ENCODE peak calls at places on chromosome 9, in six cellular contexts. S, M, C, E, K and Y are unnamed samples.
A peak's percentile ranks its signal among the peaks of the same experiment; 100 is the strongest.

GRCh38 chr9:114117996-114118830 is 19.1 kb upstream of the KIF12 start:
- DNase-seq in M (no peak), S (no peak), K (no peak), C (no peak), E (no peak), Y (no peak)

GRCh38 chr9:79946718-79947117 is 375.0 kb downstream of the TLE4 start:
- DNase-seq in C (no peak), S (no peak), K (no peak), M (no peak), E (no peak), Y (no peak)

GRCh38 chr9:33453286-33453882 is 6.0 kb upstream of the AQP3 start:
- DNase-seq in K (no peak), C (no peak), M (no peak), S (no peak), E (no peak), Y (no peak)

GRCh38 chr9:110214090-110214489 is 6.1 kb upstream of the C9orf152 start:
- DNase-seq in M (no peak), K (no peak), E (no peak), C (no peak), S (no peak), Y (no peak)

GRCh38 chr9:97803167-97804058 is 49.6 kb upstream of the FOXE1 start:
- DNase-seq in E (peak; percentile 21), C (peak; percentile 38), S (no peak), K (peak; percentile 80), M (peak; percentile 66), Y (peak; percentile 29)

GRCh38 chr9:37999501-38000189 is 69.4 kb downstream of the SHB start:
- DNase-seq in K (no peak), S (no peak), C (no peak), E (peak; percentile 48), M (no peak), Y (peak; percentile 42)

GRCh38 chr9:80874276-80874675 is 815.1 kb downstream of the TLE1 start:
- DNase-seq in M (no peak), E (no peak), C (no peak), S (peak; percentile 61), K (no peak), Y (no peak)

GRCh38 chr9:2489838-2490314 is 131.7 kb upstream of the VLDLR start:
- DNase-seq in E (no peak), S (no peak), C (no peak), K (no peak), M (no peak), Y (no peak)

GRCh38 chr9:133115604-133116345 is 5.3 kb downstream of the RALGDS start:
- DNase-seq in M (no peak), C (peak; percentile 67), S (no peak), E (no peak), K (no peak), Y (peak; percentile 61)

GRCh38 chr9:125428515-125429467 is 167.2 kb downstream of the GAPVD1 start:
- DNase-seq in M (no peak), K (no peak), E (no peak), S (no peak), C (no peak), Y (no peak)

GRCh38 chr9:2418619-2419018 is 203.0 kb upstream of the VLDLR start:
- DNase-seq in K (no peak), C (no peak), E (no peak), S (no peak), M (no peak), Y (no peak)

GRCh38 chr9:78697653-78698052 is 400.7 kb downstream of the PSAT1 start:
- DNase-seq in K (no peak), S (no peak), E (no peak), C (no peak), M (no peak), Y (no peak)

GRCh38 chr9:682633-683508 is 158.6 kb upstream of the DMRT1 start:
- DNase-seq in E (no peak), M (no peak), C (no peak), S (no peak), K (no peak), Y (no peak)

GRCh38 chr9:136881691-136882108 is 4.6 kb upstream of the TRAF2 start:
- DNase-seq in C (no peak), M (no peak), S (no peak), K (peak; percentile 28), E (no peak), Y (no peak)

GRCh38 chr9:114570742-114571141 is 16.8 kb upstream of the ATP6V1G1 start:
- DNase-seq in E (no peak), K (no peak), S (no peak), C (no peak), M (no peak), Y (no peak)

GRCh38 chr9:79360387-79361347 is 211.1 kb upstream of the TLE4 start:
- DNase-seq in K (no peak), M (no peak), S (no peak), C (no peak), E (no peak), Y (no peak)

GRCh38 chr9:127290666-127291065 is 26.1 kb downstream of the GARNL3 start:
- DNase-seq in S (no peak), C (no peak), K (no peak), E (no peak), M (no peak), Y (no peak)

GRCh38 chr9:110116543-110116885 is 91.4 kb downstream of the C9orf152 start:
- DNase-seq in E (no peak), C (no peak), S (peak; percentile 89), K (no peak), M (no peak), Y (no peak)

GRCh38 chr9:76687861-76688374 is 76.3 kb upstream of the PCA3 start:
- DNase-seq in S (no peak), C (no peak), K (no peak), E (no peak), M (no peak), Y (no peak)

GRCh38 chr9:122403381-122404002 is 32.7 kb downstream of the PTGS1 start:
- DNase-seq in M (no peak), K (no peak), S (no peak), C (no peak), E (no peak), Y (no peak)

GRCh38 chr9:89799766-89800165 is 195.0 kb downstream of the GADD45G start:
- DNase-seq in E (no peak), C (no peak), S (no peak), M (no peak), K (no peak), Y (no peak)

GRCh38 chr9:4334439-4334838 is 34.6 kb upstream of the GLIS3 start:
- DNase-seq in K (no peak), M (no peak), S (no peak), C (no peak), E (no peak), Y (peak; percentile 14)